ENCODE peak calls at places on chromosomes 2 and 18, in six cellular contexts. J is OCI-LY7, T is nephron progenitor cell, U is mucosa of descending colon, X is epithelial cell of esophagus, F is AG10803. W is an unnamed sample.

GRCh38 chr2:20050712-20051517 is 513 bp downstream of the LAPTM4A start:
- DNase-seq in J (peak; percentile 77), T (peak; percentile 47), U (peak; percentile 69), X (peak; percentile 59), F (peak; percentile 68), W (peak; percentile 40)

GRCh38 chr18:11047156-11047555 is 102.2 kb downstream of the PIEZO2 start:
- DNase-seq in J (no peak), T (no peak), U (no peak), X (no peak), F (no peak), W (no peak)

GRCh38 chr2:233061007-233061590 is 957 bp downstream of the INPP5D start:
- DNase-seq in J (peak; percentile 86), T (no peak), U (no peak), X (no peak), F (no peak), W (no peak)

GRCh38 chr2:190408538-190409271 is 550 bp downstream of the MFSD6 start:
- DNase-seq in J (peak; percentile 65), T (peak; percentile 48), U (peak; percentile 75), X (peak; percentile 38), F (peak; percentile 16), W (peak; percentile 61)

GRCh38 chr18:79630266-79631095 is 49.1 kb upstream of the CTDP1 start:
- DNase-seq in J (no peak), T (no peak), U (no peak), X (no peak), F (no peak), W (no peak)

GRCh38 chr2:206260427-206261012 is 13.9 kb upstream of the ZDBF2 start:
- DNase-seq in J (peak; percentile 70), T (no peak), U (no peak), X (peak; percentile 49), F (peak; percentile 57), W (no peak)

GRCh38 chr2:555164-555922 is 121.9 kb downstream of the TMEM18 start:
- DNase-seq in J (no peak), T (no peak), U (no peak), X (no peak), F (no peak), W (no peak)

GRCh38 chr2:70738159-70738558 is 29.8 kb downstream of the ADD2 start:
- DNase-seq in J (no peak), T (no peak), U (no peak), X (peak; percentile 77), F (no peak), W (no peak)

GRCh38 chr2:232406556-232407310 is at the start of gene ALPG:
- DNase-seq in J (no peak), T (no peak), U (no peak), X (no peak), F (no peak), W (no peak)

GRCh38 chr18:68438983-68439382 is 275.9 kb downstream of the TMX3 start:
- DNase-seq in J (no peak), T (no peak), U (no peak), X (peak; percentile 54), F (peak; percentile 98), W (no peak)

GRCh38 chr18:61582205-61582710 is 249.0 kb downstream of the CDH20 start:
- DNase-seq in J (no peak), T (no peak), U (peak; percentile 24), X (no peak), F (no peak), W (no peak)

GRCh38 chr2:118492335-118492734 is 355.1 kb downstream of the EN1 start:
- DNase-seq in J (peak; percentile 2), T (no peak), U (no peak), X (peak; percentile 47), F (peak; percentile 14), W (no peak)
- TF ChIP-seq CTCF in J (peak; percentile 66), T (peak; percentile 37), U (no peak), X (no peak), F (peak; percentile 44), W (peak; percentile 68)

DNA sequence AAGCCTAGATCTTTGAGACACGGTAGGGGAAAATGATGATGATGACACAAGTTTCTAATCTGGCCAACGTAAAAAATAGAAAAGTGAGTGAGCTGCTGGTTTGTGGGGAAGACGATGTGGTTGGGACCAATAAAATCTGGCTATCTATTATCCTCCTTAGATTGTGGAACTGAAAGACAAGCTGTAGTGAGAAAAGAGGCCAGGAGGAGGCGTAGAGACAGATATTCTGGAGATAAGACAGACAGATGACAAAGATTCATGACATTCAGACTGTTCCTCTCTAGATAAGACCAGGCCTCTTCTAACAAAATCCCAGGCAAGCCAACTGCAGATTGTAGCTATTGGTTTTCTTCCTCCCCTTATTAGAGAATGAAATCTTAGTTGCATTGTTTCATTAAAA is 376.3 kb upstream of the UBE2E3 start:
- DNase-seq in J (peak; percentile 1), T (peak; percentile 4), U (peak; percentile 61), X (peak; percentile 53), F (no peak), W (no peak)
- TF ChIP-seq CTCF in J (peak; percentile 65), T (peak; percentile 26), U (no peak), X (peak; percentile 49), F (peak; percentile 31), W (peak; percentile 26)

DNA sequence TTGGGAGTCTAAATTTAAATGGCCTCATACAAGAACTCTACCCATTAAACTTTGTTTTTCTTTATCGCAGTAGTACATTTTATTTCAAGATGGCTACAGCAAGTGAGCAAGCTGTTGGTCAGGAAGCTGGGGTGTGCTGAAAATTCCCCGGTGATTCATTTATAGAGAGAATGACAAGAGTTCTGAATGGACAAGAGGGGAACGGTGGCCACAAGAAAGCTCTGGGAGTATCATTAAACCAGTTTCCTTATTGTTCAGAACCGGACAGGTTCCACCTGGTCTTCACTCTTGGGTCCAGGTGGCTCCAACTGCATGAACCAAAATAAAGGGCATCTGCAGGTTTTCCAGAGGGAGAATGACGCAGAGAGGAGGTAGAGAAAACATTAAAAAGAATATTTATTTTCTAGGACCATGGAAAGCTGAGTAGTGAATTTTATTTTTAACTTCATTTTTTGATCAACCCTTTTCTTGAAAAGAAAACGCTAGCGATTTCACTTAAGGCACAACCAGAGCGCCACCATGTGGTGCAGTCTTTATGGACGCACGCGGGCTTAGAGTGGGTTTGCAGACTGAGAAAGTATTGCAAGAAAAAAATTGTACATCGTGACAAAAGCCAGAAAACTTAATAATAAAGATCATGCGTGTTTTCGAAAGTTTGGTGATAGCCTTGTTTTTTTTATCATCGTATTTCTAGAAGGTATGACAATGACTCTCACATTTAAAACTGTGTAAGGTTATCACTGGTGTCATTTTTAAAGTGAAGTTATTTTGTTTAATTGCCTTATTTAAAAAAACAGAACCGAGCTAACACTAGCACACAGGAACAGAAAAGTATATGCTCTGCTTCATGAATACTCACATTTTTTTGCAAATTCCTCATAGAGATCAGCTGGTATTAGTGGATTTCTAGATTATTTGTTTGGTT is 97.9 kb upstream of the NOL4 start:
- DNase-seq in J (peak; percentile 66), T (peak; percentile 67), U (peak; percentile 90), X (peak; percentile 70), F (peak; percentile 47), W (peak; percentile 78)
- TF ChIP-seq CTCF in J (peak; percentile 79), T (peak; percentile 84), U (no peak), X (peak; percentile 84), F (peak; percentile 65), W (peak; percentile 68)

GRCh38 chr18:341102-341501 is 73.3 kb upstream of the THOC1 start:
- DNase-seq in J (no peak), T (no peak), U (no peak), X (no peak), F (no peak), W (no peak)
- TF ChIP-seq CTCF in J (no peak), T (no peak), U (no peak), X (no peak), F (no peak), W (no peak)